ENCODE peak calls at places on chromosomes 5 and 9, in six cellular contexts. M is body of pancreas; Y is NT2/D1; A is kidney; X is CD8-positive, alpha-beta memory T cell; C is fibroblast of lung. J is an unnamed sample.

GRCh38 chr9:38026021-38026809 is 42.8 kb downstream of the SHB start:
- DNase-seq in M (no peak), Y (peak), A (peak), X (no peak), C (peak), J (peak)

GRCh38 chr9:87554976-87555375 is 57.3 kb downstream of the DAPK1 start:
- DNase-seq in M (no peak), Y (no peak), A (no peak), X (no peak), C (no peak), J (no peak)

GRCh38 chr5:156188026-156188425 is 138.9 kb upstream of the SGCD start:
- DNase-seq in M (peak), Y (no peak), A (no peak), X (no peak), C (peak), J (no peak)

GRCh38 chr5:80268916-80269315 is 13.1 kb upstream of the SERINC5 start:
- DNase-seq in M (no peak), Y (no peak), A (no peak), X (no peak), C (no peak), J (no peak)

GRCh38 chr9:19102181-19102630 is 498 bp downstream of the HAUS6 start:
- DNase-seq in M (peak), Y (no peak), A (peak), X (peak), C (no peak), J (no peak)

GRCh38 chr9:23088932-23089364 is 642.3 kb downstream of the DMRTA1 start:
- DNase-seq in M (no peak), Y (peak), A (peak), X (no peak), C (no peak), J (no peak)

GRCh38 chr5:149831492-149831891 is 101.4 kb downstream of the PPARGC1B start:
- DNase-seq in M (no peak), Y (no peak), A (no peak), X (no peak), C (no peak), J (no peak)

GRCh38 chr5:88613051-88613450 is 269.9 kb downstream of the MEF2C start:
- DNase-seq in M (no peak), Y (no peak), A (no peak), X (no peak), C (no peak), J (no peak)

GRCh38 chr5:17991775-17992174 is 357.5 kb downstream of the TAF11L14 start:
- DNase-seq in M (no peak), Y (no peak), A (no peak), X (no peak), C (no peak), J (no peak)

GRCh38 chr9:115591584-115591984 is 473.6 kb upstream of the TNC start:
- DNase-seq in M (peak), Y (peak), A (no peak), X (no peak), C (peak), J (peak)

GRCh38 chr5:131367219-131367860 is 103.5 kb downstream of the CDC42SE2 start:
- DNase-seq in M (no peak), Y (no peak), A (no peak), X (no peak), C (peak), J (no peak)

GRCh38 chr5:94480511-94480910 is 137.9 kb downstream of the KIAA0825 start:
- DNase-seq in M (no peak), Y (no peak), A (no peak), X (no peak), C (peak), J (no peak)

GRCh38 chr5:10724799-10725507 is 36.1 kb downstream of the DAP start:
- DNase-seq in M (peak), Y (no peak), A (peak), X (no peak), C (peak), J (peak)

GRCh38 chr9:113624721-113625120 is 161.2 kb downstream of the RGS3 start:
- DNase-seq in M (no peak), Y (no peak), A (no peak), X (no peak), C (no peak), J (no peak)

GRCh38 chr9:134403292-134403681 is 77.0 kb downstream of the RXRA start:
- DNase-seq in M (no peak), Y (no peak), A (no peak), X (no peak), C (no peak), J (peak)

GRCh38 chr5:1110930-1111726 is 735 bp downstream of the SLC12A7 start:
- DNase-seq in M (peak), Y (no peak), A (peak), X (no peak), C (peak), J (peak)

GRCh38 chr5:154461531-154461930 is 15.7 kb downstream of the SAP30L start:
- DNase-seq in M (no peak), Y (no peak), A (no peak), X (no peak), C (no peak), J (no peak)

GRCh38 chr5:40497573-40497972 is 182.1 kb upstream of the PTGER4 start:
- DNase-seq in M (no peak), Y (no peak), A (no peak), X (no peak), C (no peak), J (no peak)

GRCh38 chr9:105881654-105882349 is 187.5 kb downstream of the TMEM38B start:
- DNase-seq in M (peak), Y (peak), A (no peak), X (peak), C (peak), J (peak)

GRCh38 chr9:135048758-135049284 is 38.6 kb upstream of the OLFM1 start:
- DNase-seq in M (no peak), Y (no peak), A (no peak), X (no peak), C (no peak), J (no peak)

GRCh38 chr9:86352440-86353106 is 1.6 kb downstream of the TUT7 start:
- DNase-seq in M (no peak), Y (no peak), A (no peak), X (no peak), C (peak), J (no peak)

GRCh38 chr9:89635007-89635742 is 30.4 kb downstream of the GADD45G start:
- DNase-seq in M (peak), Y (no peak), A (peak), X (no peak), C (peak), J (no peak)

GRCh38 chr9:68979538-68980314 is 34.2 kb downstream of the PRKACG start:
- DNase-seq in M (peak), Y (no peak), A (no peak), X (no peak), C (no peak), J (no peak)

GRCh38 chr5:671459-672328 is 21.5 kb downstream of the TPPP start:
- DNase-seq in M (peak), Y (peak), A (peak), X (peak), C (peak), J (peak)

GRCh38 chr9:4293293-4293931 is 6.5 kb downstream of the GLIS3 start:
- DNase-seq in M (no peak), Y (no peak), A (no peak), X (no peak), C (peak), J (no peak)

GRCh38 chr9:17905356-17906203 is 326.7 kb downstream of the SH3GL2 start:
- DNase-seq in M (no peak), Y (no peak), A (peak), X (no peak), C (no peak), J (no peak)

GRCh38 chr9:17900604-17901003 is 321.7 kb downstream of the SH3GL2 start:
- DNase-seq in M (no peak), Y (no peak), A (no peak), X (no peak), C (peak), J (no peak)

GRCh38 chr9:17906841-17907779 is 328.2 kb downstream of the SH3GL2 start:
- DNase-seq in M (no peak), Y (no peak), A (peak), X (no peak), C (no peak), J (no peak)

GRCh38 chr9:17907780-17908513 is 329.1 kb downstream of the SH3GL2 start:
- DNase-seq in M (no peak), Y (no peak), A (no peak), X (no peak), C (no peak), J (no peak)

DNA sequence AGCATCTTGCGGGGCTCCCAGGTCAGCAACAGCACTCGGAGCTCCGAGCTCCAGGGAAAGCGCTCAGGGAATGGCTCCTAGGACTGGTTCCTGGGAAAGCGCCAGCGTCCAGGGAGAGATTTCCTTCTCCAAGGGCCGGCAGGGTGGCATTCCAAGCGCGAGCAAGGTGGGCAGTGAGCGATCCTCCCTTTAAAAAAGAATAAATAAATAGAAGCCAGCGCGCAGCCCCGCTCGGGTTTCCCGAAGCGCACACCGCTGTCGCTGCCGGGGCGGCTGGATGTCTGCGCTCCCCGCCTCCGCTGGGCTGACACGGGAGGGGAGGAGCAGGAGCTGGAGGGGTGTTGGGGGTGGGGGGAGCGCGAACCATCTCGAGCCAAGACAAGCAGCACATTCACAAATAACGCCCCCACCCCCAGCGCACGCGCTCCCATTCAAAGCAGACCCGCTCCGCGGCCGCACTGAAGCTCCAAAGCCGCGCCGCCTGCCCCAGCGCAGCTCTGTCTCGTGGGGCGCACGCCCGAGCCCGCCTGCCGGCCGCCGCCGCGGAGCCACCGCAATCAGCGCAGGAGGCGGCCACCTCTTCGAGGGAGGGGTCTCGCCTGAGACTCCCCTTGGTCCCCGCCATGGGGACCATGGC is 327.5 kb downstream of the SH3GL2 start:
- DNase-seq in M (peak), Y (no peak), A (peak), X (no peak), C (no peak), J (peak)
- H3K4me3 ChIP-seq in M (no peak), Y (peak), A (no peak), X (no peak), C (no peak), J (peak)

GRCh38 chr5:124901081-124901480 is 154.6 kb upstream of the ZNF608 start:
- DNase-seq in M (no peak), Y (no peak), A (no peak), X (no peak), C (no peak), J (no peak)

GRCh38 chr5:124905256-124905655 is 158.8 kb upstream of the ZNF608 start:
- DNase-seq in M (no peak), Y (no peak), A (no peak), X (no peak), C (no peak), J (no peak)

GRCh38 chr5:124906339-124907097 is 160.1 kb upstream of the ZNF608 start:
- DNase-seq in M (peak), Y (no peak), A (peak), X (no peak), C (peak), J (peak)

GRCh38 chr5:124905756-124906155 is 159.3 kb upstream of the ZNF608 start:
- DNase-seq in M (no peak), Y (no peak), A (no peak), X (no peak), C (no peak), J (no peak)

DNA sequence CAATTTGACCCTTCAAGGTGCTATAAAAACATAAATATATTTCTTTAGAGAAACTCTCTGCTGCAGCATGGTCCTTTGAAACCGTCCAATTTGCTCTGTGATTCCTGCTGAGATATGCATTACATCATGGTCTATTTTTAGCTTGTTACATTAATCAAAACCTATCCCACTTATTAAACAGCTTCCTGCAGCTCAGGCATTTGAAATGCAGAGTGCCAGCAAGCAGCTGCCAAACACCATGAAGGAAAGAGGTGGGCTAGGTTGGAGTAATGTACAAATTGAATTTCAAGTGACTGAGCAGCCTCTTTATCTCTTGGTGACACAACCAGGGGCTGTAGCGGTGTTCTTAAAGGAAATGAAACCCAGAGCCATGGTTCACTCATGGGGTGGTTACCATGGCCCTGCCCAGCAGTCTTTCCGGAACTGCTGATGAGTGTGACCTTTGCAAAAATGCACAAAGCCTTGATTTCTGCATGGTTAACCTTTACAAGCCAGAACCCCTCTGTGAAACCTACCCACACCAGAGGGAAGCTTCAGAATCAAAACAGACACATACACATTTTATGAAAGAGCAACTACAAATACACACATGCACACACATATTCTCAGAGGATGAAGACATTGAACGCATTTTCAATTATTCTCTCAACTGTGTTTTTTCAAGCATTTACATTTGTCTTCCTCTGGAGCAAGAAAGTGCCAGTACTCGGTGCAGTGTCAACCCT is 155.8 kb upstream of the ZNF608 start:
- DNase-seq in M (peak), Y (no peak), A (peak), X (no peak), C (peak), J (no peak)
- H3K4me3 ChIP-seq in M (no peak), Y (no peak), A (no peak), X (no peak), C (no peak), J (no peak)

DNA sequence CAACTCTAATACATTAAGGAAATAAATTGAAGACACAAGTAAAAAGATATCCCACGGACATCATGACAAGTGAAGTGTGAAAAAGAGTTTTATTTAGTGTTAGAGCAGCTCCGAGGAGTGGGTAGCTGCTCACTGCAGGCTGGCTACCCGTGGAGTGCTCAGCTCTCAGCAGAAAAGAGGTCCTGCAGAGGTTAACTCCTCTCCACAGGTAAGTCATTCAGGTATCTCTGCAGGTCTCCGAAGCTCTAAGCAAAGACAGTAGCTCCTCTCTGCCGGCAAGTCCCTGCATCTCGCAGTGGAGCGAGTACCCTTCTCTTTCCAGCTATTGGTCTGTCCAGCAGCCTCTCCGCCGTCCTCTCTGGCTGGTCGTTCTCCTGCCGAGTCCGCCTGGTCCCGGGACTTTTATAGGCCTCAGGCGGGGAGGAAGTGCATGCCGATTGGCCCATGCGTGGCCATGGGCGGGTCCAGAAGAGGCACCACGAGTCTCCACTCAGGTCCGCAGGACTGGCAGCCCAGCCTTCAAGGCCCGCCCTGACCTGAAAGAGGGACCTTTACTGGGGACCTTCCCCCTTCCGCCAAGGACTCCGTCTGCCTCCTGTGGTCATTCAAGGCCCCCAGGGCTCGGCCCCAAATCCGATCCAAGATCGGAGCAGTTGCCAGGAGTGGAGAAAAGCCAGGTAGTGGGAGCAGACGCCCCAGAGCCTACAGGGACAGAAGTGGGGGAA is 29.9 kb downstream of the BTNL9 start:
- DNase-seq in M (no peak), Y (no peak), A (no peak), X (no peak), C (no peak), J (no peak)
- H3K4me3 ChIP-seq in M (no peak), Y (no peak), A (no peak), X (no peak), C (no peak), J (no peak)

GRCh38 chr9:70868044-70868443 is 253.4 kb downstream of the TRPM3 start:
- DNase-seq in M (no peak), Y (no peak), A (no peak), X (no peak), C (no peak), J (no peak)
- H3K4me3 ChIP-seq in M (no peak), Y (no peak), A (peak), X (no peak), C (no peak), J (no peak)

GRCh38 chr5:26482817-26483375 is 555.5 kb downstream of the CDH9 start:
- DNase-seq in M (peak), Y (peak), A (no peak), X (no peak), C (no peak), J (no peak)
- H3K4me3 ChIP-seq in M (no peak), Y (no peak), A (peak), X (no peak), C (no peak), J (peak)

DNA sequence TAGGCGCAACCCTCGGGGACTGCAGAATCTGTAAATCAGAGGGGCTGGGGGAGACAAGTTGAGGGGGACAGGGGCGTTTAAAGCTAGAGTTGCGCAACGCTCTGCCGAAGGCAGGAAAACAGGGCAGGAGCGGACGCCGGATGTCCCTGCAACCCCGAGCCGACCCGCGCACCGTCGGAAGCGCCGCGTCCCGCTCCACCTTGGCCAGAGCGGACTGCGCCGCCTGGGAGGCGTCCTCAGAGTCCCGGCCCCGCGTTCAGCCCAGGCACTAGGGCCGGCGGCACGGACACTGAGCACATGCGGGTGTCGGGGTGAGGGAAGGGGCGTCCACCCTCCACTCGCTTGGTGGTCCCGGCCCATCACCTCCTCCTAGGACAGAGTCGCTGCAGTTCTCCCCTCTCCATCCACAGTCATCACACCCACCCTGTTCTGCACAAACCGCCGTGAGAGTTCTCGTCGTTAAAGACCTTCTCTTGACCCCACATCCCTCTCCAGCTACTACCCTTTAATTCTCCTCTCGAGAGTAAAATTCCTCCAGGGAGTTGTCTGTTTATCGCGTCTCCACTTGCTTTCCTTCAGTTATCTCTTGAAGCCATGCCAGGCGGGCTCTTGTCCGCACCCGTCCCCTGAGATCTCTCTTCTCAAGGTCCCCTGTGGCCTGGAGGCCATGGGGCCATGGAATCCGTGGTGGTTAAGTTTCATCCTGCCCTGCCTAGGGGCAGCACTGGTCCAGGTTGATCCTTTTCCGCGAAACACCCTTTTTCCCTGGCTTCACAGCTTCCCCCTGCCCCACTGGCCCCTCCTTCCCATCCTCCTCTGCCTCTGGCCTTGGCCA is 826 bp upstream of the PDLIM7 start:
- DNase-seq in M (peak), Y (no peak), A (peak), X (no peak), C (no peak), J (peak)
- H3K4me3 ChIP-seq in M (no peak), Y (peak), A (peak), X (peak), C (peak), J (peak)

GRCh38 chr9:1759009-1759408 is 256.1 kb upstream of the SMARCA2 start:
- DNase-seq in M (no peak), Y (no peak), A (no peak), X (no peak), C (no peak), J (no peak)
- H3K4me3 ChIP-seq in M (no peak), Y (no peak), A (no peak), X (no peak), C (no peak), J (no peak)

GRCh38 chr5:90020575-90021535 is 388.7 kb downstream of the CETN3 start:
- DNase-seq in M (no peak), Y (no peak), A (no peak), X (no peak), C (peak), J (no peak)
- H3K4me3 ChIP-seq in M (no peak), Y (no peak), A (no peak), X (no peak), C (peak), J (peak)